ENCODE peak calls at places on chromosomes 3 and 15, in four cellular contexts. X is nucleus accumbens, Q is iPS-NIHi11, G is heart right ventricle. R is an unnamed sample.

GRCh38 chr3:187261541-187261969 is 30.0 kb downstream of the MASP1 start:
- DNase-seq in X (no peak), Q (no peak), G (no peak), R (no peak)

GRCh38 chr15:72117448-72117697 is 577 bp downstream of the MYO9A start:
- DNase-seq in X (no peak), Q (peak; percentile 76), G (peak; percentile 70), R (peak; percentile 34)

GRCh38 chr15:67241132-67241855 is 13.2 kb downstream of the AAGAB start:
- DNase-seq in X (no peak), Q (no peak), G (no peak), R (peak; percentile 19)

GRCh38 chr3:43455233-43455632 is 166.6 kb downstream of the ANO10 start:
- DNase-seq in X (no peak), Q (peak; percentile 11), G (no peak), R (no peak)

GRCh38 chr3:149273096-149273751 is 51.6 kb upstream of the CP start:
- DNase-seq in X (peak; percentile 60), Q (peak; percentile 75), G (peak; percentile 62), R (no peak)

GRCh38 chr3:50602675-50603191 is 8.8 kb downstream of the CISH start:
- DNase-seq in X (no peak), Q (no peak), G (no peak), R (no peak)

GRCh38 chr3:129025691-129026435 is 24.8 kb downstream of the EFCC1 start:
- DNase-seq in X (no peak), Q (no peak), G (peak; percentile 74), R (no peak)

GRCh38 chr15:44712108-44713005 is 1.0 kb downstream of the B2M start:
- DNase-seq in X (peak; percentile 6), Q (no peak), G (peak; percentile 92), R (peak; percentile 76)

GRCh38 chr15:52801748-52802085 is 11.6 kb upstream of the ONECUT1 start:
- DNase-seq in X (no peak), Q (no peak), G (no peak), R (no peak)

GRCh38 chr15:38920966-38921365 is 356.4 kb upstream of the RASGRP1 start:
- DNase-seq in X (no peak), Q (no peak), G (no peak), R (no peak)

GRCh38 chr3:168024537-168024941 is 71.2 kb downstream of the GOLIM4 start:
- DNase-seq in X (no peak), Q (no peak), G (peak; percentile 27), R (no peak)

GRCh38 chr15:52733078-52733477 is 53.9 kb upstream of the ATOSA start:
- DNase-seq in X (no peak), Q (no peak), G (no peak), R (no peak)

GRCh38 chr15:60358935-60359672 is 38.7 kb downstream of the ANXA2 start:
- DNase-seq in X (no peak), Q (no peak), G (no peak), R (no peak)

GRCh38 chr3:8328971-8329370 is 172.7 kb upstream of the LMCD1 start:
- DNase-seq in X (no peak), Q (no peak), G (no peak), R (no peak)

GRCh38 chr3:105458518-105459215 is 92.0 kb downstream of the ALCAM start:
- DNase-seq in X (no peak), Q (no peak), G (no peak), R (no peak)

GRCh38 chr3:188431553-188431952 is 277.6 kb downstream of the LPP start:
- DNase-seq in X (no peak), Q (no peak), G (no peak), R (no peak)

GRCh38 chr3:68057637-68058320 is 403.4 kb upstream of the SUCLG2 start:
- DNase-seq in X (no peak), Q (no peak), G (no peak), R (peak; percentile 52)

GRCh38 chr15:37094542-37095196 is 5.7 kb downstream of the MEIS2 start:
- DNase-seq in X (no peak), Q (no peak), G (no peak), R (no peak)

GRCh38 chr15:22936577-22937472 is 43.3 kb downstream of the CYFIP1 start:
- DNase-seq in X (no peak), Q (no peak), G (no peak), R (no peak)

GRCh38 chr3:5331567-5332269 is 144.2 kb downstream of the EDEM1 start:
- DNase-seq in X (no peak), Q (no peak), G (no peak), R (no peak)

GRCh38 chr15:85579011-85579701 is 198.8 kb downstream of the AKAP13 start:
- DNase-seq in X (no peak), Q (no peak), G (peak; percentile 42), R (no peak)

GRCh38 chr15:74238984-74239645 is 3.0 kb downstream of the CCDC33 start:
- DNase-seq in X (no peak), Q (no peak), G (no peak), R (no peak)

GRCh38 chr15:89805241-89806216 is 9.1 kb downstream of the ANPEP start:
- DNase-seq in X (no peak), Q (no peak), G (no peak), R (no peak)

GRCh38 chr3:71721002-71721401 is 4.2 kb downstream of the EIF4E3 start:
- DNase-seq in X (no peak), Q (no peak), G (no peak), R (no peak)

GRCh38 chr15:78726870-78727551 is 84.3 kb downstream of the ADAMTS7 start:
- DNase-seq in X (no peak), Q (peak; percentile 92), G (no peak), R (no peak)